ENCODE peak calls at places on chromosome 21, in five cellular contexts. C, B, T, P and I are unnamed samples.

GRCh38 chr21:38349111-38349746 is 92.4 kb downstream of the KCNJ15 start:
- DNase-seq in C (no peak), B (peak), T (no peak), P (no peak), I (peak)

GRCh38 chr21:25170681-25171080 is 436.6 kb downstream of the MRPL39 start:
- DNase-seq in C (no peak), B (no peak), T (no peak), P (no peak), I (no peak)

GRCh38 chr21:43657355-43658093 is 1.8 kb downstream of the HSF2BP start:
- DNase-seq in C (peak), B (no peak), T (no peak), P (peak), I (no peak)

GRCh38 chr21:35256468-35256988 is 207.4 kb upstream of the RUNX1 start:
- DNase-seq in C (peak), B (peak), T (peak), P (peak), I (peak)

GRCh38 chr21:44349416-44349846 is 4.0 kb upstream of the TRPM2 start:
- DNase-seq in C (no peak), B (no peak), T (no peak), P (no peak), I (no peak)

GRCh38 chr21:41610042-41610839 is 102.3 kb upstream of the TMPRSS2 start:
- DNase-seq in C (peak), B (peak), T (peak), P (peak), I (no peak)

GRCh38 chr21:41779659-41780058 is 12.8 kb upstream of the RIPK4 start:
- DNase-seq in C (no peak), B (no peak), T (no peak), P (peak), I (no peak)

GRCh38 chr21:42097860-42098259 is 26.7 kb downstream of the UMODL1 start:
- DNase-seq in C (no peak), B (peak), T (peak), P (peak), I (no peak)

GRCh38 chr21:31456201-31456600 is 112.1 kb upstream of the TIAM1 start:
- DNase-seq in C (no peak), B (no peak), T (no peak), P (no peak), I (no peak)

GRCh38 chr21:43916076-43916475 is 51.1 kb downstream of the AGPAT3 start:
- DNase-seq in C (no peak), B (no peak), T (no peak), P (no peak), I (no peak)

DNA sequence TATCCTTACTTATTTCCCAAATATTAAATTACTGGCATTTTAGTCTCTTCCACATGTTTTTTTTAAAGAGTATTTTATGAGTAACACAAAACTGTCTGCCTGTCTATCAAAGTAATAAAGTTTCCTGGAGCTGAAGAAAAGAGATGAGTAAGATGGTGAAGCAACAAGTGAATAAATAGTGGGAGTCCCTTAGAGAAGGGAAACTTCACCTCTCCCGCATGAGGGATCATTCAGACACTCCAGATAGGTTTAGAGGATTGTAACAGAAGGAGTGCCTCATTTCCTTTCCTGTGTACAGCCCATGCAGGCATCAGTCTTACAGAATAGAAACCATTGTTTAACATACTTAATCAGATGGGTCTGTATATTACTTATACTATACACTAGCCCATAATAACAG is 205.7 kb downstream of the USP25 start:
- DNase-seq in C (no peak), B (no peak), T (no peak), P (no peak), I (no peak)
- H3K27ac ChIP-seq in C (no peak), B (no peak), T (no peak), P (no peak), I (no peak)

DNA sequence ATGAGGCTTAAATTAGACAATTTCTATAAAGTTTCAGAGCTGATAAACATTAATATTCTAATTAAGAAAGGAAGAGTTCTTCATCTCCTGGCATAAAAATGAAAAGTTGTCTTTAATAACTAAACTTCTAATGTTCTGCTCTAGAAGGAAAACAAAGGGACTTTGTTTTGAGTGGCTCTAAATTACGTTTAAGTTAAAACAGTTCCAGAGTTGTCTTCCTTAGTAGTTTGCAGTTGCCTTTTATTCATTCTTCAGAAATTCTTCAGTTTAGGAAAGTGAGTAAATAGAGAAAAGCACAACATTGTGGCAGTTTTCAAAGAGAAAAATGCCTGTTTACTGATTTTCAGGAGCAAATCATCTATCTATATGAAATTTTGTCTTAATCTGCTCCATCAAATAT is 86.9 kb downstream of the TTC3 start:
- DNase-seq in C (no peak), B (no peak), T (no peak), P (no peak), I (no peak)
- TF ChIP-seq CTCF in C (no peak), B (no peak), T (no peak), P (no peak), I (no peak)

DNA sequence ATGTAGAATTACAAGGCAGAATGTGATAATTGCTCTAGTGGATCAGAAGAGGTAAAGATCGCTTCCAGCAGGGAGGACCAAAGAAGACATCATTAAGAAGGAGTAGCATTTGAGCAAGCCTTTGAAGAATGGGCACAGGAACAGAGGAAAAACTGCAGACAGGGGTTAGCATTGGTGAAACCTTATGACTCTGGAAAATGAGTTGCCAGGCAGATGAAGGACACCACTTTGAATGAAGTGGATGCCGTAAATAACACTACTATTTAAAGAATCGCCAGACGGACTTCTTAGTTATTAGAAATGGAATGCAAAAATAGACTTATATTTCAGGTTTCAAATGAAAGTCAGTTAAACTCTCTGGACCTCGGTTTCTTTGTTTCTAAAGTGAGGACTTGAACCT is 727.7 kb downstream of the USP25 start:
- DNase-seq in C (no peak), B (no peak), T (no peak), P (no peak), I (no peak)
- H3K27ac ChIP-seq in C (peak), B (no peak), T (no peak), P (no peak), I (no peak)

GRCh38 chr21:45443595-45444181 is 38.7 kb downstream of the COL18A1 start:
- DNase-seq in C (no peak), B (no peak), T (no peak), P (no peak), I (no peak)
- TF ChIP-seq CTCF in C (no peak), B (peak), T (no peak), P (no peak), I (no peak)

DNA sequence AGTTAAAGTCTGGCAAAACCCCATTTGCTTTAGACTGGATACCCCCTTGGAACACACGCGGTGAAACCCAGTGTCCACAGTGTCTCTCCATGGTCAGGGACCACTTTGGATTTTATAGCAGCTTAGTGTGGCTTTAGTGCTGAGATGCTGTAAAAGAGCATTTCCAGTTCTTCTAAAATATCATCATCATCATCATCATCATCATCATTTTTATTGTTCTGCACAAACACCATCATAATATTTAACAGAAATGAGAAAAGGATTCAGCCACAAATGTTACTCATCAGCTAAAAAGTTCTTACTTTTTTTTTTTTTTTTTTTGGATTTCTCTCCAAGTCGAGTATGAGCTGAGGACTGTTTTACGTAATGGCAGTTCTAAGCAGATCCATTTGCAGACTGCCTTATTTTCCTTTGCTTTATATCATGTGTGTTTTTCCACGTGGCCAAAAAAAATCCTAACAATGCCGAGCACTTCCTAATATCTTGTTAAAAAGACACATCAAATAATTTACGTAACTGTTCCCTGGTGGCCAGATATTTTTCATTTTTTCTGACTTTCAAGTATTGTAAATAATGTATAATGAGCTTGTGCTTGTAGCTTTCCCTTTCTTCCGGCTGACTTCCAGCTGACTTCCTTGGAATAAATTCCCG is 62.8 kb downstream of the EVA1C start:
- DNase-seq in C (no peak), B (peak), T (no peak), P (no peak), I (no peak)
- H3K27ac ChIP-seq in C (peak), B (no peak), T (no peak), P (peak), I (peak)

GRCh38 chr21:19510653-19511052 is 1107.1 kb upstream of the TMPRSS15 start:
- DNase-seq in C (no peak), B (no peak), T (no peak), P (no peak), I (no peak)
- TF ChIP-seq CTCF in C (no peak), B (no peak), T (no peak), P (no peak), I (no peak)